ENCODE peak calls at places on chromosomes 1 and 21, in nine cellular contexts. I, S, H, M, L, A, N, X and R are unnamed samples.

GRCh38 chr1:221611930-221612777 is 129.7 kb downstream of the DUSP10 start:
- DNase-seq in X (no peak), L (peak), A (no peak), H (peak), N (no peak), I (no peak), S (peak), M (peak), R (no peak)

GRCh38 chr1:56958526-56958925 is 7.3 kb downstream of the C8B start:
- DNase-seq in M (peak), S (peak), A (no peak), L (no peak), I (no peak), X (no peak), N (no peak), H (no peak), R (peak)

GRCh38 chr1:23469372-23469982 is 14.5 kb downstream of the ASAP3 start:
- DNase-seq in N (no peak), M (no peak), H (no peak), I (no peak), S (no peak), X (no peak), L (no peak), A (no peak), R (no peak)

GRCh38 chr21:31124005-31124404 is 85.7 kb upstream of the KRTAP19-8 start:
- DNase-seq in N (no peak), L (no peak), S (no peak), I (no peak), X (no peak), M (no peak), H (no peak), A (no peak), R (no peak)

GRCh38 chr1:82836246-82836645 is 1035.5 kb downstream of the ADGRL2 start:
- DNase-seq in L (peak), N (no peak), I (no peak), A (no peak), M (peak), H (no peak), X (no peak), S (no peak), R (no peak)

GRCh38 chr1:156104065-156104810 is 10.3 kb upstream of the LMNA start:
- DNase-seq in S (peak), L (peak), M (peak), A (no peak), N (peak), H (peak), I (peak), X (no peak), R (no peak)

GRCh38 chr1:162696286-162696862 is 64.1 kb downstream of the DDR2 start:
- DNase-seq in I (no peak), A (peak), N (peak), S (peak), X (no peak), M (peak), L (peak), H (peak), R (peak)

GRCh38 chr1:74344396-74344795 is 109.2 kb downstream of the TNNI3K start:
- DNase-seq in L (no peak), X (no peak), A (no peak), H (peak), N (no peak), S (peak), I (no peak), M (no peak), R (no peak)

GRCh38 chr1:240663160-240663879 is 51.4 kb upstream of the GREM2 start:
- DNase-seq in N (no peak), X (no peak), A (no peak), H (no peak), L (peak), S (peak), M (peak), I (no peak), R (peak)

GRCh38 chr1:64569376-64569775 is 99.4 kb downstream of the CACHD1 start:
- DNase-seq in M (no peak), A (no peak), S (no peak), L (no peak), N (no peak), H (no peak), I (no peak), X (no peak), R (no peak)

GRCh38 chr1:234932506-234932905 is 196.1 kb downstream of the TOMM20 start:
- DNase-seq in M (no peak), H (no peak), S (no peak), N (no peak), L (no peak), A (no peak), X (no peak), I (no peak), R (no peak)

GRCh38 chr1:14944471-14944981 is 209.0 kb upstream of the TMEM51 start:
- DNase-seq in X (no peak), N (no peak), L (no peak), S (no peak), M (no peak), A (no peak), I (no peak), H (no peak), R (no peak)

GRCh38 chr1:243525085-243525487 is 269.2 kb downstream of the SDCCAG8 start:
- DNase-seq in S (no peak), A (no peak), X (no peak), L (peak), I (no peak), M (peak), N (no peak), H (peak), R (no peak)

GRCh38 chr1:1908506-1908791 is 6.6 kb upstream of the CALML6 start:
- DNase-seq in N (no peak), L (no peak), X (no peak), A (no peak), H (no peak), M (no peak), I (no peak), S (no peak), R (no peak)

GRCh38 chr21:40685121-40685630 is 161.8 kb downstream of the DSCAM start:
- DNase-seq in A (no peak), N (no peak), H (peak), S (peak), I (no peak), X (no peak), M (no peak), L (no peak), R (no peak)

GRCh38 chr1:19448491-19449439 is 36.6 kb downstream of the CAPZB start:
- DNase-seq in A (no peak), X (no peak), I (no peak), H (peak), N (no peak), M (peak), L (peak), S (no peak), R (no peak)

GRCh38 chr1:41021526-41022308 is at the start of gene SLFNL1:
- DNase-seq in S (peak), M (no peak), L (peak), X (no peak), H (peak), I (no peak), N (no peak), A (no peak), R (peak)

GRCh38 chr1:64686828-64687724 is 57.8 kb upstream of the RAVER2 start:
- DNase-seq in L (peak), X (no peak), N (peak), A (no peak), S (peak), I (no peak), M (peak), H (peak), R (peak)

GRCh38 chr1:65505547-65506325 is 85.3 kb downstream of the LEPR start:
- DNase-seq in I (no peak), N (no peak), L (peak), X (no peak), S (no peak), A (no peak), M (no peak), H (no peak), R (no peak)